ENCODE peak calls at places on chromosomes 2 and 18, in four cellular contexts. One of them, this sample, is unnamed.
A peak's percentile ranks its signal among the peaks of the same experiment; 100 is the strongest.

GRCh38 chr2:47002480-47003381 is 87.1 kb upstream of the MCFD2 start:
- DNase-seq in PC-9: peak; percentile 53
- DNase-seq in A549: no peak
- DNase-seq in endothelial cell of umbilical vein: no peak
- DNase-seq in this sample: no peak

GRCh38 chr2:230751062-230751461 is 38.4 kb downstream of the CAB39 start:
- DNase-seq in PC-9: no peak
- DNase-seq in A549: no peak
- DNase-seq in endothelial cell of umbilical vein: peak; percentile 24
- DNase-seq in this sample: no peak

GRCh38 chr18:67104700-67105284 is 411.7 kb downstream of the DSEL start:
- DNase-seq in PC-9: peak; percentile 23
- DNase-seq in A549: peak; percentile 1
- DNase-seq in endothelial cell of umbilical vein: peak; percentile 66
- DNase-seq in this sample: peak; percentile 43

GRCh38 chr2:46876741-46877384 is 38.7 kb downstream of the MCFD2 start:
- DNase-seq in PC-9: peak; percentile 46
- DNase-seq in A549: peak; percentile 82
- DNase-seq in endothelial cell of umbilical vein: peak; percentile 80
- DNase-seq in this sample: peak; percentile 46

GRCh38 chr2:24915796-24916195 is 4.2 kb downstream of the ADCY3 start:
- DNase-seq in PC-9: no peak
- DNase-seq in A549: no peak
- DNase-seq in endothelial cell of umbilical vein: no peak
- DNase-seq in this sample: no peak

GRCh38 chr2:181683518-181684453 is 3.5 kb upstream of the NEUROD1 start:
- DNase-seq in PC-9: peak; percentile 72
- DNase-seq in A549: peak; percentile 28
- DNase-seq in endothelial cell of umbilical vein: no peak
- DNase-seq in this sample: no peak

GRCh38 chr2:26245231-26245732 is 543 bp downstream of the HADHB start:
- DNase-seq in PC-9: peak; percentile 28
- DNase-seq in A549: peak; percentile 21
- DNase-seq in endothelial cell of umbilical vein: no peak
- DNase-seq in this sample: peak; percentile 63

GRCh38 chr2:20635698-20636584 is 15.0 kb downstream of the HS1BP3 start:
- DNase-seq in PC-9: peak; percentile 86
- DNase-seq in A549: peak; percentile 87
- DNase-seq in endothelial cell of umbilical vein: peak; percentile 84
- DNase-seq in this sample: peak; percentile 87

GRCh38 chr2:203301667-203302066 is 26.5 kb upstream of the ABI2 start:
- DNase-seq in PC-9: no peak
- DNase-seq in A549: no peak
- DNase-seq in endothelial cell of umbilical vein: no peak
- DNase-seq in this sample: no peak

GRCh38 chr2:147273106-147273505 is 571.7 kb upstream of the ACVR2A start:
- DNase-seq in PC-9: no peak
- DNase-seq in A549: no peak
- DNase-seq in endothelial cell of umbilical vein: no peak
- DNase-seq in this sample: no peak

GRCh38 chr2:86753606-86754005 is 33.5 kb downstream of the RMND5A start:
- DNase-seq in PC-9: no peak
- DNase-seq in A549: no peak
- DNase-seq in endothelial cell of umbilical vein: no peak
- DNase-seq in this sample: no peak

GRCh38 chr2:98833917-98834263 is 102.1 kb downstream of the CRACDL start:
- DNase-seq in PC-9: no peak
- DNase-seq in A549: no peak
- DNase-seq in endothelial cell of umbilical vein: no peak
- DNase-seq in this sample: no peak

GRCh38 chr2:237685408-237685807 is 58.0 kb downstream of the LRRFIP1 start:
- DNase-seq in PC-9: no peak
- DNase-seq in A549: no peak
- DNase-seq in endothelial cell of umbilical vein: no peak
- DNase-seq in this sample: no peak

GRCh38 chr18:24659837-24660720 is 199.6 kb downstream of the HRH4 start:
- DNase-seq in PC-9: no peak
- DNase-seq in A549: no peak
- DNase-seq in endothelial cell of umbilical vein: peak; percentile 33
- DNase-seq in this sample: peak; percentile 25

GRCh38 chr2:179825494-179825893 is 35.9 kb downstream of the ZNF385B start:
- DNase-seq in PC-9: no peak
- DNase-seq in A549: no peak
- DNase-seq in endothelial cell of umbilical vein: no peak
- DNase-seq in this sample: no peak

GRCh38 chr2:10277293-10278028 is 25.2 kb upstream of the HPCAL1 start:
- DNase-seq in PC-9: no peak
- DNase-seq in A549: no peak
- DNase-seq in endothelial cell of umbilical vein: no peak
- DNase-seq in this sample: no peak

GRCh38 chr18:33751613-33752221 is 173.7 kb downstream of the ASXL3 start:
- DNase-seq in PC-9: no peak
- DNase-seq in A549: no peak
- DNase-seq in endothelial cell of umbilical vein: peak; percentile 11
- DNase-seq in this sample: no peak

GRCh38 chr18:50924372-50924771 is 43.5 kb upstream of the ELAC1 start:
- DNase-seq in PC-9: no peak
- DNase-seq in A549: no peak
- DNase-seq in endothelial cell of umbilical vein: no peak
- DNase-seq in this sample: no peak

GRCh38 chr18:79199691-79200374 is 130.6 kb downstream of the ATP9B start:
- DNase-seq in PC-9: no peak
- DNase-seq in A549: no peak
- DNase-seq in endothelial cell of umbilical vein: no peak
- DNase-seq in this sample: no peak

GRCh38 chr2:152657042-152657441 is 60.2 kb downstream of the PRPF40A start:
- DNase-seq in PC-9: no peak
- DNase-seq in A549: no peak
- DNase-seq in endothelial cell of umbilical vein: no peak
- DNase-seq in this sample: no peak

GRCh38 chr2:222440670-222441422 is 16.5 kb downstream of the SGPP2 start:
- DNase-seq in PC-9: peak; percentile 22
- DNase-seq in A549: no peak
- DNase-seq in endothelial cell of umbilical vein: peak; percentile 9
- DNase-seq in this sample: no peak

GRCh38 chr18:23573948-23574431 is 12.3 kb downstream of the NPC1 start:
- DNase-seq in PC-9: peak; percentile 36
- DNase-seq in A549: no peak
- DNase-seq in endothelial cell of umbilical vein: peak; percentile 25
- DNase-seq in this sample: no peak

GRCh38 chr2:50444286-50444685 is 587.6 kb downstream of the NRXN1 start:
- DNase-seq in PC-9: no peak
- DNase-seq in A549: no peak
- DNase-seq in endothelial cell of umbilical vein: no peak
- DNase-seq in this sample: no peak

GRCh38 chr18:62388855-62389760 is 64.0 kb downstream of the TNFRSF11A start:
- DNase-seq in PC-9: peak; percentile 47
- DNase-seq in A549: peak; percentile 47
- DNase-seq in endothelial cell of umbilical vein: no peak
- DNase-seq in this sample: no peak

GRCh38 chr2:214577769-214578168 is 166.9 kb downstream of the VWC2L start:
- DNase-seq in PC-9: no peak
- DNase-seq in A549: no peak
- DNase-seq in endothelial cell of umbilical vein: no peak
- DNase-seq in this sample: no peak

GRCh38 chr18:32093523-32093922 is 1.8 kb downstream of the RNF138 start:
- DNase-seq in PC-9: no peak
- DNase-seq in A549: peak; percentile 11
- DNase-seq in endothelial cell of umbilical vein: no peak
- DNase-seq in this sample: peak; percentile 55

GRCh38 chr2:240430595-240430994 is 4.9 kb upstream of the GPC1 start:
- DNase-seq in PC-9: no peak
- DNase-seq in A549: no peak
- DNase-seq in endothelial cell of umbilical vein: no peak
- DNase-seq in this sample: peak; percentile 11

GRCh38 chr2:3472966-3473365 is 46.4 kb downstream of the ADI1 start:
- DNase-seq in PC-9: no peak
- DNase-seq in A549: no peak
- DNase-seq in endothelial cell of umbilical vein: no peak
- DNase-seq in this sample: no peak

GRCh38 chr2:199405241-199405640 is 52.5 kb downstream of the SATB2 start:
- DNase-seq in PC-9: no peak
- DNase-seq in A549: no peak
- DNase-seq in endothelial cell of umbilical vein: peak; percentile 11
- DNase-seq in this sample: no peak

GRCh38 chr2:68722712-68723111 is 11.9 kb upstream of the ARHGAP25 start:
- DNase-seq in PC-9: no peak
- DNase-seq in A549: no peak
- DNase-seq in endothelial cell of umbilical vein: no peak
- DNase-seq in this sample: no peak

GRCh38 chr18:9985641-9986040 is 71.8 kb downstream of the VAPA start:
- DNase-seq in PC-9: no peak
- DNase-seq in A549: no peak
- DNase-seq in endothelial cell of umbilical vein: no peak
- DNase-seq in this sample: no peak

GRCh38 chr2:216369821-216370220 is 2.5 kb downstream of the MARCHF4 start:
- DNase-seq in PC-9: no peak
- DNase-seq in A549: no peak
- DNase-seq in endothelial cell of umbilical vein: no peak
- DNase-seq in this sample: no peak

GRCh38 chr2:205369813-205370212 is 312.5 kb upstream of the NRP2 start:
- DNase-seq in PC-9: no peak
- DNase-seq in A549: no peak
- DNase-seq in endothelial cell of umbilical vein: peak; percentile 69
- DNase-seq in this sample: no peak

GRCh38 chr2:38666578-38666926 is 638 bp downstream of the GALM start:
- DNase-seq in PC-9: peak; percentile 26
- DNase-seq in A549: no peak
- DNase-seq in endothelial cell of umbilical vein: no peak
- DNase-seq in this sample: peak; percentile 89

GRCh38 chr2:191637182-191638078 is 40.5 kb upstream of the NABP1 start:
- DNase-seq in PC-9: no peak
- DNase-seq in A549: peak; percentile 21
- DNase-seq in endothelial cell of umbilical vein: peak; percentile 66
- DNase-seq in this sample: no peak

DNA sequence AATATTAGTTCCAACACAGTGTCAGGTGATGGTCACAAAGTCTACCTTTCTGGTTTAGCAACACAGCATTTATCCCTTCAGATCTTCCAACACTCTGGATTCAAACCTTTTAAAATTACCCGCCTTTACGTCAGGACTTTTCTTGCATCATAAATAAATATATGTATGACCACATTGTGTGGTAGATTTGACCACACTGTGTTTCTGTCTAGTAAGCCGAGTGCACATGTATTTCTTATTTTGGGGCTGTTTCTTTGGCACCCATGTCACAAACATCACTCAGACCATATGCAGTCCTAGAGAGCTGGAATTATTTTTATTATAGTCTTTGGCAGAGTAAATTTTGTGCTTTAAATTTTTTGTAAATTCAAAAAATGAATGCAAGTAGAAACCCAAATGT is 172.1 kb downstream of the ANKRD44 start:
- DNase-seq in PC-9: no peak
- DNase-seq in A549: no peak
- DNase-seq in endothelial cell of umbilical vein: no peak
- DNase-seq in this sample: no peak
- H3K4me1 ChIP-seq in PC-9: peaks cover 19% of the 10 kb centered on the region
- H3K4me1 ChIP-seq in A549: peaks cover 9% of the 10 kb centered on the region
- H3K4me1 ChIP-seq in endothelial cell of umbilical vein: peaks cover 25% of the 10 kb centered on the region
- H3K4me1 ChIP-seq in this sample: no peaks in the 10 kb centered on the region

DNA sequence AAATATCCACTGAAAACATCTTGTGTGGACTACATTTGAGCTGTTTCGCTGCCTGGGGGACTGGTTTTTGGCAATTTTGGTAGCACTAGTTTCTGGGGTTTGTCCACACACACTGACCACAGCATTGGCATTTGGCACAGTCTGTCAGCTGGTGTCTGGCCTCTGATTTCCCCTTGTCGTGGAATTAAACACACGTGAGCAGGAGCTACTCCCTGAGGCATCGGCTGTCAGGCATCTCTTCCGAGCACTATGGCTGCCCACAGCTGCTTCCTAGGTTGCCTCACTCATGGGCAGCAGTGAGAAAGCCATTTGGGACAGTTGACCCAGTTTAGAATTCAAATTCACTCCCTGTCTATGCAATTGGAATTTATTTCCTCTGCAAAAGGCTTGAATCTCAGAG is 46.8 kb upstream of the FZD5 start:
- DNase-seq in PC-9: no peak
- DNase-seq in A549: no peak
- DNase-seq in endothelial cell of umbilical vein: no peak
- DNase-seq in this sample: no peak
- H3K4me1 ChIP-seq in PC-9: no peaks in the 10 kb centered on the region
- H3K4me1 ChIP-seq in A549: peaks cover 43% of the 10 kb centered on the region
- H3K4me1 ChIP-seq in endothelial cell of umbilical vein: no peaks in the 10 kb centered on the region
- H3K4me1 ChIP-seq in this sample: no peaks in the 10 kb centered on the region

GRCh38 chr18:7677001-7677400 is 109.9 kb downstream of the PTPRM start:
- DNase-seq in PC-9: no peak
- DNase-seq in A549: no peak
- DNase-seq in endothelial cell of umbilical vein: no peak
- DNase-seq in this sample: no peak
- H3K4me1 ChIP-seq in PC-9: no peaks in the 10 kb centered on the region
- H3K4me1 ChIP-seq in A549: peaks cover 16% of the 10 kb centered on the region
- H3K4me1 ChIP-seq in endothelial cell of umbilical vein: peaks cover 7% of the 10 kb centered on the region
- H3K4me1 ChIP-seq in this sample: no peaks in the 10 kb centered on the region

DNA sequence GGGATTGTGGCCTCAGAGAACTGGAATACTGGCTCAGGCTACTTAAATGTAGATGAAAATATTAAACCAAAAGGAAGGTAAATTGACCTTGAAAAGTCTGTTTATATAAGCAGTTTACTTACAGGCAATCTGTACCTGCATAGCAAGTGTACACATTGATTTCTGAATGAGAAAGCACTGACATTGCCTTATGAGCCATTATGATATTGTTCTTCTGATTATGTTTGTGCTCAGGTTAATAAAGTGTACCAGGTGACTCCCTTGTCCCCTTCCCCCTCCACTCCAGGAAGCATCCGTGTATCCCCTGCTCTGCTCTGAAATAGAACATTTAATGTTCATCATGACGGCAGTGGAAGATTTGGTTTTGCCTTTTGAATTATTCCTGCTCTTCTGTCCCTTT is 86.5 kb upstream of the RANBP2 start:
- DNase-seq in PC-9: no peak
- DNase-seq in A549: no peak
- DNase-seq in endothelial cell of umbilical vein: no peak
- DNase-seq in this sample: peak; percentile 15
- H3K4me1 ChIP-seq in PC-9: no peaks in the 10 kb centered on the region
- H3K4me1 ChIP-seq in A549: peaks cover 64% of the 10 kb centered on the region
- H3K4me1 ChIP-seq in endothelial cell of umbilical vein: peaks cover 44% of the 10 kb centered on the region
- H3K4me1 ChIP-seq in this sample: peaks cover 8% of the 10 kb centered on the region